ENCODE peak calls at places on chromosome 13, in ten cellular contexts. X is aorta; Q is NCI-H146; E is OCI-LY7; O is Calu3; S is activated CD4-positive, alpha-beta T cell treated with anti-CD3 and anti-CD28 coated beads for 1 hour; N is NT2/D1; W is NCI-H1105; U is ecto neural progenitor cell; M is pancreas. A is an unnamed sample.

GRCh38 chr13:98216135-98216565 is 39.1 kb upstream of the RNF113B start:
- DNase-seq in N (no peak), S (no peak), M (peak; percentile 83), W (no peak), U (no peak), O (no peak), X (peak; percentile 72), Q (no peak), E (no peak), A (no peak)

GRCh38 chr13:111216166-111216960 is 101.3 kb downstream of the ARHGEF7 start:
- DNase-seq in Q (peak; percentile 18), M (no peak), N (no peak), U (no peak), E (peak; percentile 47), S (no peak), W (peak; percentile 75), O (peak; percentile 22), X (no peak), A (peak; percentile 29)

GRCh38 chr13:29964181-29964845 is 113.9 kb upstream of the UBL3 start:
- DNase-seq in S (no peak), W (no peak), E (no peak), O (no peak), X (no peak), Q (no peak), N (peak; percentile 77), M (no peak), U (no peak), A (no peak)

GRCh38 chr13:103386341-103386740 is 320.1 kb upstream of the SLC10A2 start:
- DNase-seq in S (no peak), X (no peak), U (no peak), N (no peak), Q (no peak), W (no peak), E (no peak), M (no peak), O (no peak), A (no peak)

GRCh38 chr13:34678154-34678553 is 263.9 kb upstream of the NBEA start:
- DNase-seq in Q (no peak), O (no peak), X (no peak), S (no peak), M (no peak), N (no peak), W (no peak), E (no peak), U (no peak), A (no peak)

GRCh38 chr13:97567510-97568243 is 133.7 kb downstream of the RAP2A start:
- DNase-seq in U (no peak), N (no peak), Q (no peak), M (peak; percentile 57), W (no peak), S (no peak), E (no peak), X (peak; percentile 58), O (peak; percentile 47), A (no peak)

GRCh38 chr13:109256866-109257760 is 529.3 kb downstream of the IRS2 start:
- DNase-seq in M (no peak), Q (no peak), E (no peak), N (no peak), X (no peak), U (no peak), W (no peak), S (no peak), O (peak; percentile 9), A (no peak)

GRCh38 chr13:39253774-39254173 is 215.5 kb downstream of the NHLRC3 start:
- DNase-seq in E (no peak), O (no peak), Q (no peak), U (no peak), M (no peak), W (no peak), X (no peak), S (no peak), N (no peak), A (no peak)

GRCh38 chr13:48493851-48494250 is 39.0 kb downstream of the RCBTB2 start:
- DNase-seq in W (no peak), O (no peak), S (no peak), E (no peak), M (no peak), X (no peak), Q (no peak), U (no peak), N (no peak), A (no peak)

GRCh38 chr13:80862466-80862865 is 521.5 kb upstream of the SPRY2 start:
- DNase-seq in Q (no peak), U (no peak), N (no peak), E (no peak), S (no peak), O (no peak), M (no peak), X (no peak), W (no peak), A (no peak)

GRCh38 chr13:77898097-77898496 is 20.5 kb downstream of the EDNRB start:
- DNase-seq in M (no peak), Q (no peak), X (no peak), N (no peak), U (no peak), S (no peak), E (no peak), O (no peak), W (no peak), A (no peak)

GRCh38 chr13:65414187-65414586 is 1815.9 kb downstream of the PCDH9 start:
- DNase-seq in X (no peak), M (no peak), W (no peak), N (no peak), Q (no peak), O (no peak), S (no peak), U (no peak), E (no peak), A (no peak)

GRCh38 chr13:67075239-67075638 is 154.9 kb downstream of the PCDH9 start:
- DNase-seq in Q (no peak), S (no peak), E (no peak), W (no peak), U (no peak), N (no peak), X (no peak), O (no peak), M (no peak), A (no peak)

GRCh38 chr13:30020726-30021312 is 170.4 kb upstream of the UBL3 start:
- DNase-seq in O (no peak), W (no peak), U (no peak), S (no peak), X (no peak), Q (no peak), N (no peak), E (no peak), M (no peak), A (no peak)

GRCh38 chr13:44971656-44972595 is 17.3 kb downstream of the NUFIP1 start:
- DNase-seq in U (no peak), W (no peak), M (no peak), N (no peak), E (no peak), X (no peak), O (no peak), S (no peak), Q (no peak), A (no peak)

GRCh38 chr13:98443329-98443728 is 133.6 kb downstream of the STK24 start:
- DNase-seq in E (no peak), U (no peak), X (peak; percentile 44), Q (no peak), M (no peak), W (no peak), O (no peak), N (no peak), S (no peak), A (no peak)

GRCh38 chr13:38866649-38867048 is 124.0 kb downstream of the STOML3 start:
- DNase-seq in X (no peak), N (no peak), W (no peak), O (no peak), E (peak; percentile 1), U (no peak), M (no peak), Q (no peak), S (no peak), A (no peak)

GRCh38 chr13:83214452-83214851 is 667.8 kb downstream of the SLITRK1 start:
- DNase-seq in O (no peak), S (no peak), U (no peak), E (no peak), W (no peak), Q (no peak), M (no peak), X (no peak), N (no peak), A (no peak)